ENCODE peak calls at places on chromosome 17, in five cellular contexts. One of them, this sample, is unnamed.
A peak's percentile ranks its signal among the peaks of the same experiment; 100 is the strongest.

GRCh38 chr17:32266389-32267269 is 997 bp downstream of the RHBDL3 start:
- DNase-seq in A673: no peak
- DNase-seq in mammary epithelial cell: no peak
- DNase-seq in uterus: no peak
- DNase-seq in psoas muscle: peak; percentile 58
- DNase-seq in this sample: peak; percentile 20

GRCh38 chr17:3004150-3004801 is 59.1 kb downstream of the OR1D5 start:
- DNase-seq in A673: peak; percentile 83
- DNase-seq in mammary epithelial cell: peak; percentile 93
- DNase-seq in uterus: peak; percentile 96
- DNase-seq in psoas muscle: peak; percentile 99
- DNase-seq in this sample: peak; percentile 71

GRCh38 chr17:49898547-49899490 is 51.0 kb upstream of the TAC4 start:
- DNase-seq in A673: no peak
- DNase-seq in mammary epithelial cell: no peak
- DNase-seq in uterus: no peak
- DNase-seq in psoas muscle: no peak
- DNase-seq in this sample: no peak

GRCh38 chr17:34305606-34306005 is 13.6 kb upstream of the CCL8 start:
- DNase-seq in A673: no peak
- DNase-seq in mammary epithelial cell: no peak
- DNase-seq in uterus: no peak
- DNase-seq in psoas muscle: no peak
- DNase-seq in this sample: no peak

GRCh38 chr17:78379134-78379497 is 667 bp downstream of the PGS1 start:
- DNase-seq in A673: no peak
- DNase-seq in mammary epithelial cell: peak; percentile 84
- DNase-seq in uterus: no peak
- DNase-seq in psoas muscle: no peak
- DNase-seq in this sample: no peak

GRCh38 chr17:78793415-78793814 is 11.3 kb upstream of the CYTH1 start:
- DNase-seq in A673: no peak
- DNase-seq in mammary epithelial cell: no peak
- DNase-seq in uterus: no peak
- DNase-seq in psoas muscle: peak; percentile 69
- DNase-seq in this sample: no peak

GRCh38 chr17:12047977-12048376 is 27.3 kb downstream of the MAP2K4 start:
- DNase-seq in A673: peak; percentile 45
- DNase-seq in mammary epithelial cell: no peak
- DNase-seq in uterus: no peak
- DNase-seq in psoas muscle: no peak
- DNase-seq in this sample: no peak

GRCh38 chr17:57750109-57750845 is 5.2 kb upstream of the CCDC182 start:
- DNase-seq in A673: no peak
- DNase-seq in mammary epithelial cell: no peak
- DNase-seq in uterus: no peak
- DNase-seq in psoas muscle: no peak
- DNase-seq in this sample: no peak

GRCh38 chr17:50028207-50029120 is 27.4 kb upstream of the ITGA3 start:
- DNase-seq in A673: peak; percentile 30
- DNase-seq in mammary epithelial cell: peak; percentile 97
- DNase-seq in uterus: peak; percentile 37
- DNase-seq in psoas muscle: no peak
- DNase-seq in this sample: no peak

GRCh38 chr17:57948555-57949420 is 6.4 kb downstream of the CUEDC1 start:
- DNase-seq in A673: peak; percentile 77
- DNase-seq in mammary epithelial cell: peak; percentile 99
- DNase-seq in uterus: no peak
- DNase-seq in psoas muscle: peak; percentile 70
- DNase-seq in this sample: no peak

GRCh38 chr17:29592850-29593545 is at the start of gene ANKRD13B:
- DNase-seq in A673: peak; percentile 82
- DNase-seq in mammary epithelial cell: no peak
- DNase-seq in uterus: peak; percentile 57
- DNase-seq in psoas muscle: peak; percentile 74
- DNase-seq in this sample: no peak

GRCh38 chr17:69523252-69523861 is 108.9 kb downstream of the MAP2K6 start:
- DNase-seq in A673: peak; percentile 69
- DNase-seq in mammary epithelial cell: peak; percentile 44
- DNase-seq in uterus: no peak
- DNase-seq in psoas muscle: no peak
- DNase-seq in this sample: no peak

GRCh38 chr17:59853168-59853918 is 39.4 kb downstream of the TUBD1 start:
- DNase-seq in A673: no peak
- DNase-seq in mammary epithelial cell: peak; percentile 98
- DNase-seq in uterus: no peak
- DNase-seq in psoas muscle: no peak
- DNase-seq in this sample: no peak

GRCh38 chr17:81237591-81238489 is 1.0 kb downstream of the TEPSIN start:
- DNase-seq in A673: no peak
- DNase-seq in mammary epithelial cell: no peak
- DNase-seq in uterus: no peak
- DNase-seq in psoas muscle: no peak
- DNase-seq in this sample: no peak

GRCh38 chr17:56926270-56926669 is 12.4 kb upstream of the TRIM25 start:
- DNase-seq in A673: no peak
- DNase-seq in mammary epithelial cell: no peak
- DNase-seq in uterus: no peak
- DNase-seq in psoas muscle: no peak
- DNase-seq in this sample: no peak

GRCh38 chr17:65293584-65294183 is 156.5 kb downstream of the RGS9 start:
- DNase-seq in A673: no peak
- DNase-seq in mammary epithelial cell: no peak
- DNase-seq in uterus: no peak
- DNase-seq in psoas muscle: no peak
- DNase-seq in this sample: no peak

GRCh38 chr17:77451271-77451893 is 310.6 kb downstream of the SEC14L1 start:
- DNase-seq in A673: peak; percentile 56
- DNase-seq in mammary epithelial cell: peak; percentile 60
- DNase-seq in uterus: peak; percentile 75
- DNase-seq in psoas muscle: peak; percentile 78
- DNase-seq in this sample: peak; percentile 71

GRCh38 chr17:31900877-31901276 is 631 bp downstream of the UTP6 start:
- DNase-seq in A673: no peak
- DNase-seq in mammary epithelial cell: peak; percentile 38
- DNase-seq in uterus: no peak
- DNase-seq in psoas muscle: no peak
- DNase-seq in this sample: no peak

GRCh38 chr17:82031303-82031884 is at the start of gene RAC3:
- DNase-seq in A673: peak; percentile 70
- DNase-seq in mammary epithelial cell: no peak
- DNase-seq in uterus: no peak
- DNase-seq in psoas muscle: no peak
- DNase-seq in this sample: no peak

GRCh38 chr17:19322861-19323260 is 39.7 kb downstream of the B9D1 start:
- DNase-seq in A673: no peak
- DNase-seq in mammary epithelial cell: no peak
- DNase-seq in uterus: peak; percentile 5
- DNase-seq in psoas muscle: no peak
- DNase-seq in this sample: no peak

GRCh38 chr17:78127240-78127887 is 1.2 kb downstream of the TMC6 start:
- DNase-seq in A673: no peak
- DNase-seq in mammary epithelial cell: no peak
- DNase-seq in uterus: no peak
- DNase-seq in psoas muscle: peak; percentile 82
- DNase-seq in this sample: peak; percentile 59

GRCh38 chr17:7495906-7496434 is 11.8 kb downstream of the POLR2A start:
- DNase-seq in A673: no peak
- DNase-seq in mammary epithelial cell: no peak
- DNase-seq in uterus: no peak
- DNase-seq in psoas muscle: no peak
- DNase-seq in this sample: no peak

GRCh38 chr17:55116440-55116914 is 147.9 kb downstream of the STXBP4 start:
- DNase-seq in A673: peak; percentile 24
- DNase-seq in mammary epithelial cell: no peak
- DNase-seq in uterus: no peak
- DNase-seq in psoas muscle: no peak
- DNase-seq in this sample: no peak

GRCh38 chr17:45338023-45338781 is 21.4 kb upstream of the MAP3K14 start:
- DNase-seq in A673: no peak
- DNase-seq in mammary epithelial cell: no peak
- DNase-seq in uterus: no peak
- DNase-seq in psoas muscle: peak; percentile 66
- DNase-seq in this sample: no peak

DNA sequence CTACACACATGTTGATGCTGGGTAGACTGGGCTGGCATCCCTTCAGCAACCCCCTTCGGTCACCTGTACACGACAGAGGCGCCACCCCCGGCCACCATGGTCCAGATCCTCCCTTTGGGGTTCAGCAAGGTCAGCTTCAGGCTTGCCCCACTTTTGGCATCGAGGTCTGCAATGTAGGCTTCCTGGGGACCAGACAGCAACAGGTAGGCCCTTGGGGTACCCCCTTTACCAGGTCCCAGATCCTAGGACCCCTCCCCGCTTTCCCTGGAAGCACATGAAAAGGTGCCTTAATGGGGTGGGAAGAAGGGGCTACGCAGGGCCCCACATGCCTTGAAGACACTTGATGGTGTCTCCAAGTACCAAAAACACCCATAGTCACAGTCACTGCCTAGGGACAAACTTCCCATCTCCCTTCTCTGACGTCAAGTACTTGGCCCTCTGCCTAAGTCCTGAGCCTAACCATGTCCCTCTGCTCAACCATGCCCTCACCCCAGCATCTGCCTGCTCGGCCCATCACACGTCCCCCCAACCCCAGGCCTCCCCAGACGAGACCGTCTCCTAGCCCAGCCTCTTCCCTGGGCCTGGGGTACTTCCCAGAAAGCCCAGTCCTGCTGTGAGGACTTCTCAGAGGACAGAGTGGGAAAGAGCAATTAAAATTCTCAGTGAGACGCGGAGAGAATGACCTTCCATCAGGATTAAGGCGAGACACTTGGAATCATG is 12.1 kb downstream of the ACLY start:
- DNase-seq in A673: peak; percentile 27
- DNase-seq in mammary epithelial cell: no peak
- DNase-seq in uterus: peak; percentile 49
- DNase-seq in psoas muscle: no peak
- DNase-seq in this sample: no peak
- H3K4me1 ChIP-seq in A673: no peaks in the 10 kb centered on the region
- H3K4me1 ChIP-seq in mammary epithelial cell: no peaks in the 10 kb centered on the region
- H3K4me1 ChIP-seq in uterus: no peaks in the 10 kb centered on the region
- H3K4me1 ChIP-seq in psoas muscle: no peaks in the 10 kb centered on the region
- H3K4me1 ChIP-seq in this sample: no peaks in the 10 kb centered on the region

DNA sequence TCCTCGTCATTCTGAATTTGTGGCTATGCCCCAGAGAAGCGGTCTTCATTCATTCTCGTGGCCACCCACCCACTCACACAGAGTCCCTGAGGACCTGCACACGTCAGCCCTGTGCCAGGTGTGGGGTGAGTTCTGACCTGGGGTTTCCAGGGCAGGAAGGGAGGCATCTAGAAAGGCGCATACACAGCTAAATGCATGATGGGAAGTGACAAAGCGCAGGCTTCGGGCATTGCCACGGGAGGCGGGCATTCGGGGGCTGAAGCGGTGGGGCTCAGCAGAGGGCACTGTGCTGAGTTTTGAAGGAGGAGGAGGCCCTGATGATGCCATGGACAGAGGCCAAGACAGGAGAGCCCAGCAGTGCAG is 10.9 kb downstream of the UBALD2 start:
- DNase-seq in A673: no peak
- DNase-seq in mammary epithelial cell: no peak
- DNase-seq in uterus: no peak
- DNase-seq in psoas muscle: no peak
- DNase-seq in this sample: no peak
- H3K27ac ChIP-seq in A673: no peak overlapping the region
- H3K27ac ChIP-seq in mammary epithelial cell: no peak overlapping the region
- H3K27ac ChIP-seq in uterus: no peak overlapping the region
- H3K27ac ChIP-seq in psoas muscle: no peak overlapping the region
- H3K27ac ChIP-seq in this sample: no peak overlapping the region

GRCh38 chr17:27085517-27085916 is 208.4 kb upstream of the WSB1 start:
- DNase-seq in A673: no peak
- DNase-seq in mammary epithelial cell: no peak
- DNase-seq in uterus: no peak
- DNase-seq in psoas muscle: no peak
- DNase-seq in this sample: no peak
- H3K9me3 ChIP-seq in A673: no peaks in the 10 kb centered on the region
- H3K9me3 ChIP-seq in mammary epithelial cell: peaks cover 7% of the 10 kb centered on the region
- H3K9me3 ChIP-seq in uterus: no peaks in the 10 kb centered on the region
- H3K9me3 ChIP-seq in psoas muscle: no peaks in the 10 kb centered on the region
- H3K9me3 ChIP-seq in this sample: no peaks in the 10 kb centered on the region

GRCh38 chr17:17835415-17836249 is 1.2 kb downstream of the SREBF1 start:
- DNase-seq in A673: no peak
- DNase-seq in mammary epithelial cell: no peak
- DNase-seq in uterus: no peak
- DNase-seq in psoas muscle: no peak
- DNase-seq in this sample: no peak

GRCh38 chr17:17836818-17837379 is at the start of gene SREBF1:
- DNase-seq in A673: peak; percentile 78
- DNase-seq in mammary epithelial cell: no peak
- DNase-seq in uterus: peak; percentile 72
- DNase-seq in psoas muscle: peak; percentile 76
- DNase-seq in this sample: peak; percentile 64

GRCh38 chr17:17833664-17834357 is 3.0 kb downstream of the SREBF1 start:
- DNase-seq in A673: no peak
- DNase-seq in mammary epithelial cell: no peak
- DNase-seq in uterus: no peak
- DNase-seq in psoas muscle: no peak
- DNase-seq in this sample: no peak

GRCh38 chr17:17836250-17836817 is 452 bp downstream of the SREBF1 start:
- DNase-seq in A673: peak; percentile 97
- DNase-seq in mammary epithelial cell: peak; percentile 93
- DNase-seq in uterus: peak; percentile 98
- DNase-seq in psoas muscle: peak; percentile 99
- DNase-seq in this sample: peak; percentile 94

DNA sequence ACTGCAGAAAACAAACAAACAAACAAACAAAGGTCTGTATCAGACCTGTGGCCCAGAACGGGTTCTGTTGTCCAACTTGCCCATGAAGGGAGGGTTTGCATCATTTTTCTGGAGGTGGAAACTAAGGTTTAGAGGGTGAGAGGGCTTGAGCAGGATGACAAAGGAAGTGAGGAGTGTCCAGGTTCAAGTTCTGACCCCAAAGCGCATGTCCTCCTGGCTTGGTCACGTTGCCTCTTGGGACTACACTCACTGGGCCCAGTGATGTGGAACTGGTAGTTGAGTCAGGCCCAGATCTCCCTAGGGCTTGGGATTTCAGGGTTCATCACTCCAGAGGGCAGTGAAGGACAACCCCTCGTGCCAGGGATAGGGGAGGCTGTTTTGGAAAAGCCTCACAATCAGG is 1.8 kb downstream of the SREBF1 start:
- DNase-seq in A673: no peak
- DNase-seq in mammary epithelial cell: no peak
- DNase-seq in uterus: no peak
- DNase-seq in psoas muscle: no peak
- DNase-seq in this sample: no peak
- H3K4me1 ChIP-seq in A673: peaks cover 71% of the 10 kb centered on the region
- H3K4me1 ChIP-seq in mammary epithelial cell: peaks cover 43% of the 10 kb centered on the region
- H3K4me1 ChIP-seq in uterus: peaks cover 40% of the 10 kb centered on the region
- H3K4me1 ChIP-seq in psoas muscle: peaks cover 57% of the 10 kb centered on the region
- H3K4me1 ChIP-seq in this sample: peaks cover 61% of the 10 kb centered on the region

DNA sequence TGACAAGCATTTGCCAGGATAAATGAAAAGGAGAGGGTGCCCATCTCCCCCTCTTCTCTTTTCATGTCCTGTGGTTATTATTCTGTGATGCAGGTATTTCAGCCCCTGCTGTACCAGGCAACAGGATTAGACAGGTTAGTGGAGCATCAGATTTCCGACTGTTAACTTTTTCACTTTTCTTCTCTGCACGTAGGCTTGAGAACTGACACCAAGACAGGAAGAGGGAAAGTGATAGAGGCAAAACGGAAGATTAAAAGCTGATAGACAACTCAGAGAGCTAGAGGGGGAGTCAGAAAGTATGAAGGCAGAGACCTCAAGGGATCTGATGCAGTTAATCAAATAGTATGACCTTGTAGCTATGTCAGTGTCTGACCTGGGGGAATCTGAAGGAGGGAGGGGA is 132.8 kb downstream of the SOX9 start:
- DNase-seq in A673: no peak
- DNase-seq in mammary epithelial cell: no peak
- DNase-seq in uterus: no peak
- DNase-seq in psoas muscle: no peak
- DNase-seq in this sample: no peak
- H3K27ac ChIP-seq in A673: no peak overlapping the region
- H3K27ac ChIP-seq in mammary epithelial cell: no peak overlapping the region
- H3K27ac ChIP-seq in uterus: no peak overlapping the region
- H3K27ac ChIP-seq in psoas muscle: no peak overlapping the region
- H3K27ac ChIP-seq in this sample: no peak overlapping the region